ENCODE peak calls at places on chromosome 21, in six cellular contexts. I is NCI-H774; E is mesenteric fat pad; B is foreskin fibroblast; R is stimulated activated CD4-positive, alpha-beta T cell treated with anti-CD3 and anti-CD28 coated beads, Interleukin-2, amount 100 ng/mL, for 48 hours; L is C1 segment of cervical spinal cord. F is an unnamed sample.

GRCh38 chr21:46150073-46150472 is 5.3 kb downstream of the FTCD start:
- DNase-seq in E (peak), L (no peak), B (no peak), R (no peak), I (no peak), F (no peak)

GRCh38 chr21:16102113-16102512 is 372.3 kb downstream of the USP25 start:
- DNase-seq in B (no peak), E (no peak), R (no peak), L (no peak), I (no peak), F (no peak)

GRCh38 chr21:18384771-18385170 is 18.8 kb downstream of the TMPRSS15 start:
- DNase-seq in L (no peak), B (no peak), I (no peak), R (no peak), E (no peak), F (no peak)

GRCh38 chr21:36429672-36430546 is 44.7 kb downstream of the CHAF1B start:
- DNase-seq in I (no peak), E (peak), B (peak), R (peak), L (no peak), F (peak)

GRCh38 chr21:45509566-45510465 is 32.4 kb downstream of the SLC19A1 start:
- DNase-seq in L (no peak), I (no peak), B (no peak), E (no peak), R (no peak), F (no peak)

GRCh38 chr21:43956667-43957030 is 55.5 kb upstream of the TRAPPC10 start:
- DNase-seq in B (peak), E (no peak), R (no peak), I (no peak), L (no peak), F (no peak)

GRCh38 chr21:16968436-16968835 is 544.4 kb upstream of the CXADR start:
- DNase-seq in I (no peak), B (no peak), R (no peak), E (no peak), L (no peak), F (no peak)

GRCh38 chr21:42021751-42022430 is 11.7 kb upstream of the ZBTB21 start:
- DNase-seq in I (no peak), B (no peak), E (no peak), R (no peak), L (no peak), F (no peak)

GRCh38 chr21:27225142-27225541 is 258.3 kb upstream of the ADAMTS5 start:
- DNase-seq in R (no peak), B (no peak), L (no peak), E (no peak), I (no peak), F (no peak)

GRCh38 chr21:33481314-33481943 is 1.7 kb upstream of the TMEM50B start:
- DNase-seq in I (no peak), B (no peak), L (no peak), E (no peak), R (no peak), F (no peak)

F was measured in GM18507.